ENCODE peak calls at places on chromosomes 1 and 21, in four cellular contexts. R is A673, D is T-helper 1 cell, O is aorta. W is an unnamed sample.

GRCh38 chr1:214451591-214451990 is 99.8 kb downstream of the PTPN14 start:
- DNase-seq in O (no peak), D (no peak), R (no peak), W (no peak)

GRCh38 chr1:218496561-218496960 is 151.4 kb downstream of the TGFB2 start:
- DNase-seq in O (no peak), D (no peak), R (no peak), W (no peak)

GRCh38 chr1:212256404-212256803 is 28.8 kb upstream of the PPP2R5A start:
- DNase-seq in O (no peak), D (no peak), R (no peak), W (peak)

GRCh38 chr1:153629971-153630370 is 1.7 kb downstream of the S100A1 start:
- DNase-seq in O (peak), R (no peak), D (no peak), W (no peak)

GRCh38 chr21:28754127-28754611 is 238.5 kb downstream of the LTN1 start:
- DNase-seq in D (no peak), O (peak), R (peak), W (no peak)

GRCh38 chr21:45279446-45280177 is 8.1 kb downstream of the POFUT2 start:
- DNase-seq in D (no peak), R (no peak), O (no peak), W (no peak)

GRCh38 chr1:62304515-62304914 is 14.7 kb downstream of the KANK4 start:
- DNase-seq in D (no peak), R (peak), O (no peak), W (no peak)

GRCh38 chr1:220924331-220924730 is 45.1 kb downstream of the HLX start:
- DNase-seq in D (no peak), O (no peak), R (no peak), W (no peak)

GRCh38 chr21:26852422-26852821 is 7.2 kb upstream of the ADAMTS1 start:
- DNase-seq in R (no peak), O (no peak), D (no peak), W (no peak)

W was measured in Peyer's patch.